ENCODE peak calls at places on chromosomes 11 and 22, in nine cellular contexts. G is tibial artery, O is astrocyte of the cerebellum, X is mucosa of descending colon, K is foreskin fibroblast, P is left ventricle myocardium inferior, R is lower lobe of right lung, A is suprapubic skin, U is Peyer's patch. W is an unnamed sample.

GRCh38 chr11:70552441-70553150 is 154.3 kb downstream of the CTTN start:
- DNase-seq in G (no peak), O (no peak), X (no peak), K (no peak), P (no peak), R (no peak), A (no peak), U (no peak), W (no peak)

GRCh38 chr11:16863382-16863781 is 124.9 kb downstream of the C11orf58 start:
- DNase-seq in G (no peak), O (no peak), X (no peak), K (no peak), P (peak), R (no peak), A (no peak), U (no peak), W (no peak)

GRCh38 chr11:72680624-72681158 is 6.5 kb upstream of the PDE2A start:
- DNase-seq in G (no peak), O (no peak), X (no peak), K (no peak), P (no peak), R (no peak), A (no peak), U (no peak), W (no peak)

GRCh38 chr11:69230856-69231425 is 63.0 kb upstream of the MYEOV start:
- DNase-seq in G (peak), O (no peak), X (no peak), K (no peak), P (no peak), R (no peak), A (no peak), U (peak), W (no peak)

GRCh38 chr11:36455658-36456111 is 54.4 kb downstream of the TRAF6 start:
- DNase-seq in G (peak), O (peak), X (peak), K (peak), P (peak), R (no peak), A (peak), U (peak), W (peak)

GRCh38 chr11:126082251-126083109 is 19.8 kb upstream of the CDON start:
- DNase-seq in G (peak), O (no peak), X (no peak), K (no peak), P (no peak), R (no peak), A (no peak), U (no peak), W (no peak)

GRCh38 chr22:47022075-47022473 is 259.6 kb downstream of the TBC1D22A start:
- DNase-seq in G (no peak), O (no peak), X (no peak), K (peak), P (no peak), R (no peak), A (peak), U (peak), W (no peak)

GRCh38 chr11:44313701-44314489 is 4.0 kb upstream of the ALX4 start:
- DNase-seq in G (no peak), O (no peak), X (no peak), K (no peak), P (no peak), R (no peak), A (no peak), U (no peak), W (no peak)

GRCh38 chr11:94100253-94100652 is 28.4 kb upstream of the PANX1 start:
- DNase-seq in G (no peak), O (no peak), X (no peak), K (no peak), P (no peak), R (no peak), A (no peak), U (no peak), W (no peak)

GRCh38 chr22:36332623-36333331 is 55.0 kb downstream of the MYH9 start:
- DNase-seq in G (no peak), O (no peak), X (peak), K (peak), P (no peak), R (peak), A (no peak), U (no peak), W (peak)

GRCh38 chr22:42820075-42820763 is 36.9 kb downstream of the ARFGAP3 start:
- DNase-seq in G (no peak), O (peak), X (peak), K (peak), P (no peak), R (no peak), A (peak), U (no peak), W (no peak)

GRCh38 chr11:33916736-33917135 is 24.9 kb upstream of the LMO2 start:
- DNase-seq in G (no peak), O (no peak), X (no peak), K (no peak), P (no peak), R (no peak), A (no peak), U (no peak), W (no peak)

GRCh38 chr22:19048531-19048930 is 73.7 kb downstream of the DGCR2 start:
- DNase-seq in G (no peak), O (no peak), X (no peak), K (no peak), P (no peak), R (no peak), A (no peak), U (no peak), W (no peak)

GRCh38 chr22:39416319-39416718 is 16.7 kb downstream of the TAB1 start:
- DNase-seq in G (no peak), O (no peak), X (no peak), K (no peak), P (no peak), R (no peak), A (no peak), U (no peak), W (no peak)

GRCh38 chr22:50059185-50059880 is 1.2 kb upstream of the TTLL8 start:
- DNase-seq in G (no peak), O (no peak), X (no peak), K (peak), P (no peak), R (no peak), A (no peak), U (no peak), W (peak)

GRCh38 chr11:77066229-77067023 is at the start of gene CAPN5:
- DNase-seq in G (peak), O (peak), X (peak), K (peak), P (peak), R (peak), A (peak), U (peak), W (peak)

GRCh38 chr11:26522912-26523610 is 49.0 kb downstream of the MUC15 start:
- DNase-seq in G (no peak), O (peak), X (peak), K (peak), P (no peak), R (no peak), A (no peak), U (no peak), W (no peak)

GRCh38 chr11:96155627-96156378 is 187.2 kb downstream of the MAML2 start:
- DNase-seq in G (peak), O (peak), X (peak), K (peak), P (peak), R (peak), A (peak), U (peak), W (no peak)

GRCh38 chr11:112248216-112248615 is 12.4 kb downstream of the PLET1 start:
- DNase-seq in G (no peak), O (peak), X (no peak), K (peak), P (no peak), R (no peak), A (no peak), U (no peak), W (no peak)

GRCh38 chr11:64331569-64332371 is 8.2 kb upstream of the CCDC88B start:
- DNase-seq in G (peak), O (peak), X (peak), K (peak), P (peak), R (peak), A (no peak), U (peak), W (no peak)

GRCh38 chr11:46541593-46542371 is 52.0 kb downstream of the AMBRA1 start:
- DNase-seq in G (no peak), O (no peak), X (peak), K (no peak), P (peak), R (peak), A (no peak), U (peak), W (no peak)
- TF ChIP-seq CTCF in G (no peak), O (no peak), X (peak), K (no peak), P (peak), R (no peak), A (no peak), U (peak), W (no peak)

DNA sequence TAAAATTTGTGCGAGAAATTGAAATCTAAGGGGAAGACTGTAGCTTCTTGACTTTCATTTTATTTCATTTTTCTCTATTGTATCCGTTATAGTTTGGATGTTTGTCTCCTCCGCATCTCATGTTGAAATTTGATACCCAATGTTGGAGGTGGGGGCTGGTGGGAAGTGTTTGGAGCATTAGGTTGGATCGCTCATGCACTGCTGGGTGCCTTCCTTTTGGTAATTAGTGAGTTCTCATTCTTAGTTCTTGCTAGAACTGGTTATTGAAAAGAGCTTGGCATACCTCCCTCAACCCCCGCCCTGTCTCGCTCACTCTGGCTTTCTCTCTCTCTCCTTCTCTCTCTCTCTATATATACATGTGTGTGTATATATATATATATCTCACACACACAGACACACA is 978.7 kb downstream of the DLG2 start:
- DNase-seq in G (no peak), O (no peak), X (no peak), K (no peak), P (no peak), R (no peak), A (no peak), U (no peak), W (no peak)
- TF ChIP-seq CTCF in G (no peak), O (no peak), X (no peak), K (no peak), P (no peak), R (no peak), A (no peak), U (no peak), W (no peak)

DNA sequence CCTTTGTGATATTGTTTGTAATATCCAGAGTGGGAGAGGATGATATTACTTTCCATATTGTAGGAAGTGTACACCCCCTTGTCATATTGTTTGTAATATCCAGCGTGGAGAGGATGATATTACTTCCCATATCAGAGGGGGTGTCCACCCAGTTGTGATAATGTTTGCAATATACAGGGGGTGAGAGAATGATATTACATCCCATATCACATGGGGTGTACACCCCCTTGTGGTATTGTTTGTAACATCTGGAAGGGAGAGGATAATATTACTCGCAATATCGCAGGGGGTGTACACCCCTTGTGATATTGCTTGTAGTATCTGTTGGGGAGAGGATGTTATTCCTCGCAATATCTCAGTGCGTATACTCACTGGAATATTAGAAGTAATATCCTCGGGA is 61.5 kb downstream of the PRSS23 start:
- DNase-seq in G (no peak), O (no peak), X (no peak), K (no peak), P (no peak), R (no peak), A (no peak), U (no peak), W (no peak)
- TF ChIP-seq CTCF in G (no peak), O (no peak), X (no peak), K (no peak), P (no peak), R (no peak), A (no peak), U (no peak), W (no peak)

GRCh38 chr11:559712-560304 is 730 bp downstream of the LMNTD2 start:
- DNase-seq in G (no peak), O (no peak), X (peak), K (no peak), P (no peak), R (no peak), A (no peak), U (peak), W (no peak)

GRCh38 chr11:557328-558132 is 3.0 kb downstream of the LMNTD2 start:
- DNase-seq in G (no peak), O (no peak), X (no peak), K (no peak), P (no peak), R (no peak), A (no peak), U (no peak), W (no peak)

GRCh38 chr11:558503-558902 is 2.0 kb downstream of the LMNTD2 start:
- DNase-seq in G (no peak), O (no peak), X (no peak), K (no peak), P (no peak), R (no peak), A (no peak), U (no peak), W (no peak)

GRCh38 chr11:560305-561147 is at the start of the genes LMNTD2 and RASSF7:
- DNase-seq in G (peak), O (peak), X (peak), K (peak), P (peak), R (peak), A (peak), U (peak), W (peak)

GRCh38 chr11:559020-559620 is 1.4 kb downstream of the LMNTD2 start:
- DNase-seq in G (no peak), O (no peak), X (no peak), K (no peak), P (no peak), R (no peak), A (no peak), U (no peak), W (no peak)
- TF ChIP-seq CTCF in G (no peak), O (no peak), X (no peak), K (no peak), P (no peak), R (no peak), A (no peak), U (no peak), W (no peak)

W was measured in nephron progenitor cell.